ENCODE peak calls at places on chromosome 11, in four cellular contexts. I is K562, D is SK-N-SH, W is GM12878. X is an unnamed sample.

GRCh38 chr11:1925373-1926155 is 6.1 kb downstream of the TNNT3 start:
- DNase-seq in D (peak; percentile 36), I (no peak), W (no peak), X (no peak)

GRCh38 chr11:12100886-12101285 is 9.5 kb upstream of the MICAL2 start:
- DNase-seq in I (no peak), D (no peak), W (no peak), X (no peak)

GRCh38 chr11:33187851-33188722 is 26.8 kb upstream of the CSTF3 start:
- DNase-seq in W (no peak), D (no peak), I (no peak), X (no peak)

GRCh38 chr11:57513911-57514537 is 1.5 kb downstream of the SLC43A1 start:
- DNase-seq in D (peak; percentile 72), W (no peak), I (no peak), X (peak; percentile 70)

GRCh38 chr11:39678996-39679395 is 1780.5 kb downstream of the LRRC4C start:
- DNase-seq in I (no peak), D (no peak), W (no peak), X (no peak)

GRCh38 chr11:78841451-78842060 is 266.9 kb upstream of the NARS2 start:
- DNase-seq in I (no peak), D (no peak), W (no peak), X (peak; percentile 21)

GRCh38 chr11:118610773-118611432 is 3.5 kb downstream of the PHLDB1 start:
- DNase-seq in D (no peak), W (no peak), I (peak; percentile 78), X (peak; percentile 95)

GRCh38 chr11:1888811-1889526 is 2.7 kb downstream of the PRR33 start:
- DNase-seq in I (no peak), D (peak; percentile 29), W (no peak), X (no peak)

GRCh38 chr11:75383246-75383645 is 16.1 kb upstream of the RPS3 start:
- DNase-seq in I (no peak), D (no peak), W (no peak), X (peak; percentile 41)

GRCh38 chr11:44309483-44310197 is at the start of gene ALX4:
- DNase-seq in W (no peak), I (peak; percentile 72), D (peak; percentile 74), X (peak; percentile 80)

GRCh38 chr11:120807414-120808150 is 216.3 kb upstream of the TBCEL start:
- DNase-seq in W (no peak), D (no peak), I (no peak), X (no peak)

GRCh38 chr11:129346916-129347315 is 28.7 kb upstream of the BARX2 start:
- DNase-seq in W (no peak), D (no peak), I (no peak), X (no peak)

GRCh38 chr11:100831929-100832480 is 144.9 kb downstream of the ARHGAP42 start:
- DNase-seq in W (no peak), I (no peak), D (no peak), X (no peak)

GRCh38 chr11:64122411-64123101 is 43.4 kb downstream of the MACROD1 start:
- DNase-seq in W (no peak), I (no peak), D (no peak), X (no peak)

GRCh38 chr11:47466701-47467250 is 17.8 kb upstream of the RAPSN start:
- DNase-seq in W (no peak), I (no peak), D (peak; percentile 57), X (no peak)

GRCh38 chr11:83019888-83020579 is 51.7 kb downstream of the RAB30 start:
- DNase-seq in W (no peak), I (no peak), D (no peak), X (no peak)

GRCh38 chr11:20159680-20160381 is 444 bp downstream of the DBX1 start:
- DNase-seq in I (no peak), W (no peak), D (peak; percentile 46), X (peak; percentile 44)

GRCh38 chr11:31133064-31133463 is 236.5 kb downstream of the DCDC1 start:
- DNase-seq in D (no peak), I (no peak), W (no peak), X (no peak)

GRCh38 chr11:96341237-96342130 is 1.5 kb downstream of the MAML2 start:
- DNase-seq in W (no peak), I (peak; percentile 75), D (peak; percentile 47), X (peak; percentile 46)

GRCh38 chr11:108115495-108116140 is 5.7 kb upstream of the ACAT1 start:
- DNase-seq in W (no peak), D (no peak), I (no peak), X (peak; percentile 16)

GRCh38 chr11:133835258-133836075 is 9.8 kb downstream of the SPATA19 start:
- DNase-seq in W (peak; percentile 23), I (no peak), D (peak; percentile 79), X (peak; percentile 72)

GRCh38 chr11:128622137-128622523 is 34.8 kb upstream of the ETS1 start:
- DNase-seq in W (no peak), D (no peak), I (no peak), X (no peak)

GRCh38 chr11:122791411-122791810 is 46.9 kb upstream of the CRTAM start:
- DNase-seq in D (no peak), I (no peak), W (no peak), X (no peak)

GRCh38 chr11:122789916-122790315 is 48.4 kb upstream of the CRTAM start:
- DNase-seq in D (no peak), W (no peak), I (no peak), X (no peak)

GRCh38 chr11:122791836-122792235 is 46.5 kb upstream of the CRTAM start:
- DNase-seq in I (no peak), D (no peak), W (no peak), X (no peak)

GRCh38 chr11:122786896-122787295 is 51.4 kb upstream of the CRTAM start:
- DNase-seq in W (no peak), I (no peak), D (no peak), X (no peak)

DNA sequence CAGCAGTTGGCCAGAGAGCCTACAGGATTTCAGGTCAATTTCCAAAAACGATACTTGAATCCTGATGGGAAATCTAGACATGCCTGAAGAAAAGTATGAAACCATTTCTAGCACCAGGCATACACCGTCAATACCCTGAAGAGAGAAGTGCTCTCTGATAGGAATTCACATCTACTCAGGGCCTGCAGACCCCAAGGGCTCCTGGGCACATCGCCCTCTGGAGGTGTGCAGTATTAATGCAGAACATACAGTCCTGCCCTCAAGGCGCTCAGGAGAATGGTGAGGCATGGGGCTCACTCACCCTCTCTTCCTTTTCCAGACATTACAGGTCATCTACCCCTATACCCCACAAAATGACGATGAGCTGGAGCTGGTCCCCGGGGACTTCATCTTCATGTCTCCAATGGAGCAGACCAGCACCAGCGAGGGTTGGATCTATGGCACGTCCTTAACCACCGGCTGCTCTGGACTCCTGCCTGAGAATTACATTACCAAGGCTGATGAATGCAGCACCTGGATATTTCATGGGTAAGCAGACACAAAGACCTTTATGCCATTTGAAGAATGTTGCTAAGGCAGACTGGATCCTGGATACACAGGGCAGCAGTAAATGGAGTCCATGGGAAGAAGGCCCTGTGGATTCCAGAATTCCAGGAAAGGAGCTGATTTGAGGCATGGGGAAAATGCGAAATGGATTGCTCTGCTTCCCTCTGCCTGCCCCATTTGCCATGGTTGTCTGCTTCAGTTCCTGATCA is 49.3 kb upstream of the CRTAM start:
- DNase-seq in D (no peak), I (no peak), W (no peak), X (no peak)
- TF ChIP-seq CTCF in D (peak; percentile 48), I (no peak), W (no peak), X (no peak)

GRCh38 chr11:125128450-125128849 is 17.0 kb upstream of the TMEM218 start:
- DNase-seq in D (no peak), W (no peak), I (no peak), X (no peak)
- TF ChIP-seq USF1 in D (no peak), W (no peak), I (no peak), X (no peak)

DNA sequence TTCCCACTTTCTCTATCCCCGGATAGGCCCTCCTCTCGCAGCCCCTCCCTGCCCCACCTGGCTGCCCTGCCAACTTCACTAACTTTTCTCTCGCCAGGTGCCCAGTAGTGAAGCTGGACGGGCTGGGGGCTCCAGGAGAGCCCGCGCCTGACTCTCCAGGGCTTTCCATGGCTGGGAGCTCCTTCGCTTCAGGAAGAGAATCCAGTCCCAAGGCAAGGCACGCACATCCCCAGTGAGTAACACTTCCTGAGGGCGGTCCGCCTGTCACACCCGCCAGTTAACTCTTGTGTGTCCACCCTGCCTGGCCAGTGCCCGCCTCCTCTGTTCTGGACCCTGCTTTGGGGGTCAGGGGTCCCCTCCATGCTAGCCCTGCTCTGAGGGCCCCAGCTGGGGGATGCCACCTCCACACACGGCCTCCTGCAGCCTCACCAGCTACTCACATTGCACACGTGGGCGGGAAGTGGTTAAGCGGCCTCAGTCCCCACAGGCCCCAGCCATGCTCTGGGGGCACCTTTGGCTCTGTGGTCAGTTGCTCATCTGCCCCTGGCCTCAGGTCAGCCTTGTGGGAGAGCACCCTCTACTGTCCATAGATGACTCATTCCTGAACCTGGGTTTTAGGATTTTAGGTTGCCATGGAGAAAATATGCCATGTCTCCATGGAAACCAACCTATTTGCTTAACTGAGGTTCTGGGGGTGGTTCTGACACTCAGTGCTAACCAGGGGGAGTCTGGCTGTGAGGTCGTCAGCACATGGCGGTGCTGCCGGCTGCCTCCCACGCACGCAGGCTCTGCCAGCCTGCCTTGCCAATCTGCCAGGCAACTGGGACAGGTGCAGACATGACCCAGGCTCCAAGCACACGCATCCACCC is at the start of gene RIN1:
- DNase-seq in I (peak; percentile 85), W (peak; percentile 83), D (peak; percentile 94), X (peak; percentile 57)
- TF ChIP-seq CTCF in I (peak; percentile 86), W (peak; percentile 57), D (peak; percentile 56), X (no peak)

GRCh38 chr11:65399845-65400244 is 13.4 kb downstream of the FRMD8 start:
- DNase-seq in D (no peak), I (no peak), W (no peak), X (no peak)

GRCh38 chr11:65396769-65397745 is 10.6 kb downstream of the FRMD8 start:
- DNase-seq in D (no peak), I (no peak), W (no peak), X (no peak)

GRCh38 chr11:65400295-65401072 is 14.0 kb downstream of the FRMD8 start:
- DNase-seq in I (no peak), W (no peak), D (no peak), X (no peak)

GRCh38 chr11:65399249-65399648 is 12.8 kb downstream of the FRMD8 start:
- DNase-seq in D (no peak), W (no peak), I (no peak), X (no peak)

GRCh38 chr11:65398362-65398910 is 12.0 kb downstream of the FRMD8 start:
- DNase-seq in I (no peak), D (no peak), W (no peak), X (no peak)
- TF ChIP-seq USF1 in I (no peak), D (no peak), W (no peak), X (no peak)

GRCh38 chr11:94993400-94993943 is 20.0 kb downstream of the KDM4D start:
- DNase-seq in I (no peak), W (no peak), D (no peak), X (no peak)

GRCh38 chr11:94998285-94998684 is 24.8 kb downstream of the KDM4D start:
- DNase-seq in I (no peak), W (no peak), D (no peak), X (no peak)

GRCh38 chr11:94997437-94997836 is 23.9 kb downstream of the KDM4D start:
- DNase-seq in D (no peak), W (no peak), I (peak; percentile 25), X (peak; percentile 18)
- TF ChIP-seq CTCF in D (peak; percentile 17), W (no peak), I (peak; percentile 31), X (no peak)